ENCODE peak calls at places on chromosomes 16 and 17, in ten cellular contexts. G is lower leg skin, C is AG04450, S is choroid plexus epithelial cell, J is cardiac muscle cell, H is Caco-2, W is breast epithelium, Q is uterus, F is fibroblast of mammary gland, D is HFF-Myc. K is an unnamed sample.

GRCh38 chr17:2932946-2933345 is 130.5 kb downstream of the OR1D5 start:
- DNase-seq in G (no peak), C (no peak), S (no peak), J (no peak), H (no peak), W (no peak), Q (no peak), F (no peak), D (no peak), K (no peak)

GRCh38 chr17:30454635-30455034 is 22.6 kb upstream of the GOSR1 start:
- DNase-seq in G (no peak), C (no peak), S (peak; percentile 16), J (no peak), H (no peak), W (no peak), Q (no peak), F (peak; percentile 11), D (no peak), K (no peak)

GRCh38 chr17:6668727-6669425 is 17.3 kb downstream of the C17orf100 start:
- DNase-seq in G (peak; percentile 73), C (no peak), S (no peak), J (no peak), H (no peak), W (peak; percentile 25), Q (no peak), F (no peak), D (no peak), K (no peak)

GRCh38 chr17:12457493-12457892 is 208.2 kb upstream of the MYOCD start:
- DNase-seq in G (no peak), C (no peak), S (peak; percentile 1), J (no peak), H (no peak), W (no peak), Q (no peak), F (no peak), D (no peak), K (no peak)

GRCh38 chr17:42009170-42009569 is 8.1 kb downstream of the DNAJC7 start:
- DNase-seq in G (peak; percentile 62), C (no peak), S (peak; percentile 63), J (no peak), H (peak; percentile 54), W (no peak), Q (no peak), F (no peak), D (no peak), K (no peak)

GRCh38 chr16:74871608-74872007 is 97.0 kb upstream of the FA2H start:
- DNase-seq in G (no peak), C (no peak), S (no peak), J (no peak), H (no peak), W (no peak), Q (no peak), F (no peak), D (no peak), K (no peak)

GRCh38 chr17:29603109-29603674 is 10.3 kb downstream of the ANKRD13B start:
- DNase-seq in G (no peak), C (no peak), S (no peak), J (no peak), H (no peak), W (no peak), Q (peak; percentile 28), F (no peak), D (no peak), K (no peak)

GRCh38 chr17:29131814-29132682 is 48.1 kb downstream of the MYO18A start:
- DNase-seq in G (no peak), C (peak; percentile 61), S (peak; percentile 72), J (no peak), H (no peak), W (no peak), Q (peak; percentile 77), F (peak; percentile 96), D (no peak), K (no peak)

GRCh38 chr16:783404-784161 is 4.6 kb downstream of the RPUSD1 start:
- DNase-seq in G (no peak), C (no peak), S (no peak), J (no peak), H (no peak), W (no peak), Q (peak; percentile 40), F (peak; percentile 24), D (no peak), K (no peak)

GRCh38 chr17:77999413-78000173 is 41.1 kb downstream of the TNRC6C start:
- DNase-seq in G (no peak), C (no peak), S (peak; percentile 43), J (no peak), H (peak; percentile 12), W (no peak), Q (no peak), F (peak; percentile 35), D (no peak), K (no peak)

GRCh38 chr17:81291662-81292061 is 3.4 kb downstream of the SLC38A10 start:
- DNase-seq in G (peak; percentile 92), C (no peak), S (peak; percentile 50), J (peak; percentile 72), H (peak; percentile 76), W (peak; percentile 75), Q (peak; percentile 65), F (peak; percentile 69), D (no peak), K (no peak)

GRCh38 chr17:31869797-31870568 is 10.9 kb upstream of the COPRS start:
- DNase-seq in G (no peak), C (no peak), S (no peak), J (no peak), H (no peak), W (no peak), Q (no peak), F (no peak), D (no peak), K (peak; percentile 7)
- TF ChIP-seq CTCF in G (no peak), C (no peak), S (no peak), J (no peak), H (no peak), W (no peak), Q (no peak), F (no peak), D (no peak), K (no peak)

GRCh38 chr16:73053038-73053378 is 5.1 kb upstream of the ZFHX3 start:
- DNase-seq in G (no peak), C (no peak), S (no peak), J (no peak), H (no peak), W (no peak), Q (no peak), F (no peak), D (no peak), K (no peak)

GRCh38 chr16:73052441-73053030 is 4.6 kb upstream of the ZFHX3 start:
- DNase-seq in G (no peak), C (no peak), S (no peak), J (no peak), H (no peak), W (no peak), Q (no peak), F (no peak), D (no peak), K (no peak)

GRCh38 chr16:73053379-73054130 is 5.6 kb upstream of the ZFHX3 start:
- DNase-seq in G (no peak), C (no peak), S (peak; percentile 78), J (no peak), H (no peak), W (no peak), Q (no peak), F (no peak), D (no peak), K (peak; percentile 74)

GRCh38 chr16:73054732-73055481 is 7.0 kb upstream of the ZFHX3 start:
- DNase-seq in G (no peak), C (no peak), S (peak; percentile 67), J (no peak), H (peak; percentile 39), W (no peak), Q (no peak), F (peak; percentile 73), D (no peak), K (peak; percentile 93)

DNA sequence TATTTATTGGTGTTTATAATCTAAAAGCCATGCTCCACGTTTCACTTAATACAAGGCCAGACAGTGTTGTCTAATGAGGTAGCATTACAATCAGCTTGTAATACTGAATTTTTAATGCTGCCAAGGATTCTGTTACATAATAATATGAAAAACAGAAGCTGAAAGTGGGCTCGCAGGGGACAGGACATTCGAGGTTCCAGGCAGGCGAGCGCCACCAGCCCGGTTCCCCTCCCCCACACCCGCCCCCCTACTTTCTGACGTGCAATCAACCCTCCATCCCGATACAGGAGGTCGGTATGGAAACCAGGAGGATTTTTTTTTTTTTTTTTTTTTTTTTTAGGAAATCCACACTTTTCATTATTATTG is 6.2 kb upstream of the ZFHX3 start:
- DNase-seq in G (no peak), C (no peak), S (no peak), J (no peak), H (no peak), W (no peak), Q (no peak), F (no peak), D (no peak), K (no peak)
- H3K4me3 ChIP-seq in G (no peak overlapping the region), C (no peak overlapping the region), S (no peak overlapping the region), J (no peak overlapping the region), H (no peak overlapping the region), W (no peak overlapping the region), Q (no peak overlapping the region), F (no peak overlapping the region), D (no peak overlapping the region), K (peak overlapping the region; percentile 68)

DNA sequence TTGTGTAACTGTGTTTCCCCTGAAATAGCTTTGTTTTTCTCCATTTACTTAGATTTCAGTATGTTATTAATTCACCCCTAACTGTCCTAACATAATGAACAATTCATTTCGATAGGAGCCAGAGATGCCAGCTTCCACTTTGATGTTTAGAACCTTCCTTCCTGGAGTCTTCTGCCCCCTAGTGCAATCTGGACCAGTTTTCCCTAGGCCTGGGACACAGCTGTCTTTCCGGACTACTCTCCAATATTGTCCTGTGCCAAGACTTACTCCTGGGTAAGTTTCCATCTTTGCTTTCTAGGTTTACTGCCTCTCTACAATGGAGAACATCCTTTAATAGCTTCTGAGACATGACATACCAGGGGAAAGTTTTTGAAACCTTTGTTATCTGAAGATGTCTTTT is 12.8 kb downstream of the RECQL5 start:
- DNase-seq in G (no peak), C (no peak), S (no peak), J (no peak), H (no peak), W (peak; percentile 34), Q (no peak), F (peak; percentile 27), D (no peak), K (no peak)
- TF ChIP-seq CTCF in G (no peak), C (peak; percentile 26), S (peak; percentile 31), J (no peak), H (peak; percentile 37), W (no peak), Q (peak; percentile 18), F (peak; percentile 22), D (peak; percentile 32), K (peak; percentile 35)

DNA sequence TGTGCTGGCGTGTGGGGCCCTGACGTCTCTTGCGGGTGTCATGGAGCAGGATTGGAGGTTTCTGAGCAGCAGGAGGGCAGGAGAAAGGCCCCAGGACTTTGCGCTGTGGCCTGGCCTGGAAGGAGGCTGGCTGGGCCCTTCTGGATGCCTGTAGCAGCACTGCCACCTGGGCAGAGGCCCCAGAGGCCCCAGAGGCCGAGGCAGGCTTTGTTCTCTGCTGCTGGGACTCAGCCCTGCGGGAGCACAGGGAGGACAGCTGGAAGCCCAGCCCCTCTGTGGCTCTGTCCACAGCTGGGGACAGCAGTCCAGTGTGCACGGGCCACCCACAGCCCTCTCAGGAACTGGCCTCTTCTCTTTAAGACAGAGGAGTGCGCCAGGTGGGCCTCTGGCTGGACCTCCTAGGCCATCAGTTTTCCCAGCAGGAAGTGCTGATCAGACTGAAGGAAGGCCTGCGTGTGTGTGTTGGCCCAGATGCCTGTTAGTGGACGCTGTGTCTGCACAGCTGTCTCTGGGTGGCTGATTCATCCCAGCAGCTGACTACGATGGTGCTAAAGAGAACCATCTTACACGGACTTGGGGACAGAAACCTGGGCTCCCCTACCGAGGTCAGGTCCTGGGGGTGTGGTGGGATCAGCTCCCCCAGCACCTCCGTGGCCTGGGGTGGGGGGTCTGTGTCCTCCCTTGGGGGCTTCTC is 26.8 kb upstream of the ZNF750 start:
- DNase-seq in G (no peak), C (peak; percentile 76), S (peak; percentile 87), J (no peak), H (no peak), W (no peak), Q (peak; percentile 57), F (peak; percentile 89), D (peak; percentile 47), K (no peak)
- H3K4me3 ChIP-seq in G (no peak overlapping the region), C (no peak overlapping the region), S (no peak overlapping the region), J (no peak overlapping the region), H (no peak overlapping the region), W (no peak overlapping the region), Q (no peak overlapping the region), F (no peak overlapping the region), D (no peak overlapping the region), K (no peak overlapping the region)